ENCODE peak calls at places on chromosomes 13 and 19, in seven cellular contexts. T, A, K, U, C, X and L are unnamed samples.

GRCh38 chr19:1568320-1569019 is at the start of gene MEX3D:
- DNase-seq in X (no peak), T (no peak), U (no peak), K (peak; percentile 72), A (peak; percentile 81), C (peak; percentile 90), L (peak; percentile 92)

GRCh38 chr13:76971215-76971614 is 20.7 kb upstream of the CLN5 start:
- DNase-seq in C (no peak), X (no peak), U (no peak), A (no peak), K (no peak), T (no peak), L (no peak)

GRCh38 chr13:78299832-78300623 is 303.3 kb downstream of the POU4F1 start:
- DNase-seq in U (no peak), A (no peak), C (no peak), K (no peak), X (no peak), T (no peak), L (no peak)

GRCh38 chr19:782195-783043 is 14.8 kb upstream of the PTBP1 start:
- DNase-seq in A (no peak), C (peak; percentile 83), U (no peak), T (no peak), K (no peak), X (no peak), L (no peak)

GRCh38 chr13:49308977-49309408 is 61.3 kb downstream of the CDADC1 start:
- DNase-seq in X (no peak), K (no peak), C (no peak), A (no peak), T (no peak), U (no peak), L (no peak)

GRCh38 chr19:28296506-28296905 is 916.4 kb downstream of the UQCRFS1 start:
- DNase-seq in X (no peak), C (no peak), A (no peak), T (no peak), U (no peak), K (no peak), L (no peak)

GRCh38 chr19:19405919-19406877 is 723 bp downstream of the GATAD2A start:
- DNase-seq in X (no peak), T (peak; percentile 82), U (no peak), K (no peak), C (peak; percentile 80), A (peak; percentile 59), L (peak; percentile 47)

GRCh38 chr13:35512271-35512920 is 35.9 kb upstream of the MAB21L1 start:
- DNase-seq in X (no peak), K (no peak), C (no peak), U (peak; percentile 16), A (no peak), T (no peak), L (no peak)

GRCh38 chr13:112103971-112104872 is 37.3 kb downstream of the SOX1 start:
- DNase-seq in K (no peak), C (peak; percentile 99), A (no peak), U (no peak), X (no peak), T (no peak), L (no peak)

GRCh38 chr13:97254809-97255208 is 32.7 kb downstream of the MBNL2 start:
- DNase-seq in A (no peak), X (no peak), T (no peak), K (no peak), C (no peak), U (no peak), L (no peak)

GRCh38 chr19:29532956-29533355 is 7.2 kb downstream of the VSTM2B start:
- DNase-seq in T (no peak), K (no peak), C (no peak), U (no peak), A (no peak), X (no peak), L (peak; percentile 17)

GRCh38 chr19:6417713-6418561 is 6.7 kb downstream of the KHSRP start:
- DNase-seq in U (no peak), K (no peak), A (no peak), C (peak; percentile 66), X (no peak), T (no peak), L (no peak)

GRCh38 chr13:100490692-100491091 is 97.9 kb downstream of the GGACT start:
- DNase-seq in U (no peak), C (peak; percentile 43), A (no peak), T (no peak), X (no peak), K (no peak), L (peak; percentile 45)

GRCh38 chr13:113138792-113139551 is 16.4 kb downstream of the F10 start:
- DNase-seq in C (no peak), X (no peak), U (no peak), K (no peak), T (peak; percentile 26), A (no peak), L (no peak)

GRCh38 chr13:75489502-75490263 is 7.7 kb upstream of the TBC1D4 start:
- DNase-seq in C (no peak), U (peak; percentile 15), K (no peak), T (no peak), X (no peak), A (no peak), L (peak; percentile 68)

GRCh38 chr13:107835339-107836018 is 379.9 kb downstream of the LIG4 start:
- DNase-seq in A (no peak), T (no peak), U (peak; percentile 63), C (no peak), X (no peak), K (no peak), L (no peak)

GRCh38 chr19:51181377-51181912 is 39.3 kb downstream of the SIGLEC7 start:
- DNase-seq in C (no peak), A (no peak), X (no peak), K (no peak), U (no peak), T (no peak), L (no peak)

GRCh38 chr13:99907627-99908026 is 63.9 kb downstream of the ZIC5 start:
- DNase-seq in T (no peak), A (no peak), U (no peak), X (no peak), C (no peak), K (no peak), L (no peak)

GRCh38 chr19:13033244-13033643 is 38.0 kb downstream of the NFIX start:
- DNase-seq in T (no peak), U (no peak), A (no peak), C (no peak), K (no peak), X (no peak), L (no peak)

GRCh38 chr13:93290503-93290902 is 63.9 kb downstream of the GPC6 start:
- DNase-seq in C (no peak), A (no peak), X (no peak), U (no peak), K (no peak), T (no peak), L (no peak)

GRCh38 chr19:29807870-29808405 is 3.9 kb upstream of the CCNE1 start:
- DNase-seq in A (no peak), X (no peak), K (no peak), T (no peak), U (no peak), C (no peak), L (no peak)

GRCh38 chr13:30181856-30182651 is 125.3 kb downstream of the KATNAL1 start:
- DNase-seq in C (peak; percentile 13), U (no peak), K (no peak), X (no peak), T (no peak), A (no peak), L (no peak)

GRCh38 chr13:31947105-31947504 is 84.5 kb upstream of the FRY start:
- DNase-seq in X (no peak), T (no peak), K (no peak), A (no peak), C (peak; percentile 16), U (no peak), L (no peak)

GRCh38 chr19:44649578-44650145 is 6.0 kb downstream of the PVR start:
- DNase-seq in T (no peak), U (no peak), K (no peak), A (no peak), X (no peak), C (no peak), L (no peak)

GRCh38 chr19:35253316-35254286 is 4.8 kb downstream of the LSR start:
- DNase-seq in A (no peak), X (no peak), K (no peak), C (no peak), U (no peak), T (no peak), L (peak; percentile 40)

GRCh38 chr19:23882493-23882892 is 32.2 kb upstream of the ZNF726 start:
- DNase-seq in C (no peak), A (no peak), T (no peak), K (no peak), X (no peak), U (no peak), L (no peak)

GRCh38 chr19:55032170-55032569 is 5.9 kb downstream of the GP6 start:
- DNase-seq in A (no peak), T (no peak), U (no peak), K (no peak), C (no peak), X (no peak), L (no peak)

DNA sequence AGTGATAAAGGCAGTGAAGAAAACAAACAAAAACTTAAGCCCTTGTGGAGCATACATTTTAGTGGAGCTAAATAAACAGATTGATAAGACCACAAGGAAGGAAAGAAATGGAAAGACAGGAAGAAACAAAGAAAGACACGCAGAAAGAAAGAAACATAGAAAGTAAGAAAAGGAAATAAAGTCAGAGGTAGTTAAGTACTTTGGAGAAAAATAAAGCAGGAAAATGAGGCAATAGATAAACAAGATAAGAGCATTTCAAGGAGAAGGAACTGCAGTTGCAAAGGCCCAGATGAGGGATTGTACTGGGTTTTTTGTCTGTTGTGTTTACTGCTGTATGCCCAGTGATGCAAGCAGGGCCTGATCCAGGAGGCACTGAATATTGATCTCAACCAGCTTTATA is 1.0 kb downstream of the NFKBIB start:
- DNase-seq in X (no peak), T (no peak), K (no peak), U (no peak), A (no peak), C (no peak), L (no peak)
- H3K27ac ChIP-seq in X (no peak overlapping the region), T (no peak overlapping the region), K (no peak overlapping the region), U (no peak overlapping the region), A (no peak overlapping the region), C (no peak overlapping the region), L (peak overlapping the region; percentile 83)

GRCh38 chr13:42422681-42423080 is 150.7 kb downstream of the AKAP11 start:
- DNase-seq in T (no peak), X (no peak), C (no peak), A (no peak), K (no peak), U (no peak), L (no peak)
- H3K27ac ChIP-seq in T (no peak overlapping the region), X (no peak overlapping the region), C (no peak overlapping the region), A (no peak overlapping the region), K (no peak overlapping the region), U (no peak overlapping the region), L (no peak overlapping the region)

GRCh38 chr13:44842158-44842557 is 147.1 kb downstream of the NUFIP1 start:
- DNase-seq in K (no peak), U (no peak), X (no peak), C (no peak), A (no peak), T (no peak), L (no peak)
- H3K27ac ChIP-seq in K (no peak overlapping the region), U (no peak overlapping the region), X (peak overlapping the region; percentile 27), C (no peak overlapping the region), A (no peak overlapping the region), T (peak overlapping the region; percentile 54), L (no peak overlapping the region)

DNA sequence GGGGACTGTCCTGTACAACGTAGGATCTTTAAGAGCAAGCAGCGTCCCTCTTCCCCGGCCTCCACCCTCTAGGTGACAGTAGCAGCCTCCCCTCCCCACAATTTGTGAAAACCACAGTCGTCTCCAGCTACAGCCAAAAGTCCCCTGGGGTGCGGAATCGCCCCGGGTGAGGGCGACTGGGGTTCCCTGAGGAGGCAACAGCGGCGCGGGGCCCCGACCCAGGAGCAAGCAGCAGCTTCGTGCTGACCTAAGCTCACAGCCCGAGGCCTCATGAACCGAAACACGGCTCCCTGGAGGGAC is 322 bp downstream of the ZNF558 start:
- DNase-seq in C (no peak), U (no peak), T (no peak), K (no peak), A (no peak), X (no peak), L (no peak)
- H3K27ac ChIP-seq in C (no peak overlapping the region), U (peak overlapping the region; percentile 68), T (peak overlapping the region; percentile 99), K (peak overlapping the region; percentile 92), A (peak overlapping the region; percentile 99), X (peak overlapping the region; percentile 97), L (peak overlapping the region; percentile 93)